ENCODE peak calls at places on chromosome 18, in four cellular contexts. Z, O, M and T are unnamed samples.

GRCh38 chr18:22699629-22700028 is 233.5 kb upstream of the RBBP8 start:
- DNase-seq in Z (no peak), O (no peak), M (no peak), T (no peak)

GRCh38 chr18:58337688-58338087 is 291.2 kb downstream of the ALPK2 start:
- DNase-seq in Z (no peak), O (no peak), M (peak; percentile 45), T (peak; percentile 25)

GRCh38 chr18:44181951-44182350 is 498.7 kb upstream of the SETBP1 start:
- DNase-seq in Z (no peak), O (no peak), M (peak; percentile 48), T (no peak)

GRCh38 chr18:63997041-63997440 is 27.2 kb downstream of the SERPINB8 start:
- DNase-seq in Z (no peak), O (no peak), M (no peak), T (no peak)

GRCh38 chr18:77006305-77007175 is 126.0 kb downstream of the MBP start:
- DNase-seq in Z (peak; percentile 24), O (no peak), M (no peak), T (no peak)

GRCh38 chr18:79283341-79283879 is 112.3 kb upstream of the NFATC1 start:
- DNase-seq in Z (no peak), O (no peak), M (no peak), T (no peak)

GRCh38 chr18:51030537-51031258 is 685 bp downstream of the SMAD4 start:
- DNase-seq in Z (peak; percentile 53), O (peak; percentile 78), M (peak; percentile 30), T (peak; percentile 45)

GRCh38 chr18:11149441-11150270 is at the start of gene PIEZO2:
- DNase-seq in Z (peak; percentile 78), O (peak; percentile 42), M (peak; percentile 12), T (peak; percentile 78)

GRCh38 chr18:34760444-34760843 is 50.3 kb downstream of the DTNA start:
- DNase-seq in Z (no peak), O (peak; percentile 33), M (no peak), T (no peak)

GRCh38 chr18:48875942-48876511 is 74.7 kb downstream of the SMAD7 start:
- DNase-seq in Z (peak; percentile 48), O (no peak), M (no peak), T (no peak)

GRCh38 chr18:48868468-48869466 is 82.0 kb downstream of the SMAD7 start:
- DNase-seq in Z (peak; percentile 48), O (no peak), M (peak; percentile 17), T (no peak)

GRCh38 chr18:1150344-1150743 is 245.7 kb downstream of the ADCYAP1 start:
- DNase-seq in Z (no peak), O (no peak), M (no peak), T (no peak)

GRCh38 chr18:36354989-36355388 is 57.5 kb downstream of the FHOD3 start:
- DNase-seq in Z (no peak), O (no peak), M (peak; percentile 95), T (peak; percentile 71)

GRCh38 chr18:22228930-22229329 is 59.5 kb downstream of the GATA6 start:
- DNase-seq in Z (peak; percentile 44), O (no peak), M (peak; percentile 81), T (peak; percentile 50)

GRCh38 chr18:28963481-28963880 is 786.6 kb upstream of the CDH2 start:
- DNase-seq in Z (no peak), O (no peak), M (peak; percentile 45), T (no peak)

GRCh38 chr18:28960146-28960545 is 783.2 kb upstream of the CDH2 start:
- DNase-seq in Z (peak; percentile 37), O (no peak), M (peak; percentile 60), T (peak; percentile 43)

GRCh38 chr18:28961669-28962228 is 784.8 kb upstream of the CDH2 start:
- DNase-seq in Z (peak; percentile 62), O (no peak), M (peak; percentile 43), T (peak; percentile 35)
- TF ChIP-seq CTCF in Z (peak; percentile 81), O (peak; percentile 49), M (peak; percentile 77), T (peak; percentile 39)

GRCh38 chr18:15198116-15198389 is 450.1 kb downstream of the ANKRD30B start:
- DNase-seq in Z (no peak), O (no peak), M (no peak), T (no peak)
- H3K4me3 ChIP-seq in Z (no peak overlapping the region), O (peak overlapping the region; percentile 60), M (no peak overlapping the region), T (no peak overlapping the region)

DNA sequence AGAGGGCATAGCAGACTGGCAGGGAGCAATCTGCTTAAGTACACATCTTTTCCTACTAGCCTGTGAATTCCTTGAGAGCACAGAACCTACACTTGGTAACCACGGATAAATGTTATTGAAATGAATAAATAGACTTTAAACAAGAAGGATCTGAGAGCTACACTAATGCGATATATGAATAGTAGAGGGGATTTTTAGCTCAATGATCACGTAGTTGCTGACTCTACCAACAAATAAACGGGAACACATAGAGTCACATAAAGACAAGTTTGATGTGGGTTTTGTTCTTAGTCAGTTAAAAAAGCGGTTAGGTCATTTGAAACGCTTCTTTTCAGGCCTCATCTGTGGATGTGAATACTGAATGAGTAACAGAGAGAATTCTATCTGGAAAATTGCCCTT is 290.3 kb upstream of the CCDC68 start:
- DNase-seq in Z (no peak), O (no peak), M (peak; percentile 43), T (no peak)
- TF ChIP-seq CTCF in Z (no peak), O (no peak), M (no peak), T (no peak)

GRCh38 chr18:69399253-69399652 is 1.4 kb upstream of the DOK6 start:
- DNase-seq in Z (no peak), O (no peak), M (no peak), T (no peak)

GRCh38 chr18:69401475-69402218 is 959 bp downstream of the DOK6 start:
- DNase-seq in Z (peak; percentile 24), O (no peak), M (peak; percentile 28), T (peak; percentile 28)

GRCh38 chr18:69400253-69400975 is at the start of gene DOK6:
- DNase-seq in Z (peak; percentile 77), O (peak; percentile 66), M (peak; percentile 63), T (peak; percentile 77)

GRCh38 chr18:69400976-69401474 is 337 bp downstream of the DOK6 start:
- DNase-seq in Z (peak; percentile 46), O (peak; percentile 17), M (peak; percentile 28), T (peak; percentile 26)

DNA sequence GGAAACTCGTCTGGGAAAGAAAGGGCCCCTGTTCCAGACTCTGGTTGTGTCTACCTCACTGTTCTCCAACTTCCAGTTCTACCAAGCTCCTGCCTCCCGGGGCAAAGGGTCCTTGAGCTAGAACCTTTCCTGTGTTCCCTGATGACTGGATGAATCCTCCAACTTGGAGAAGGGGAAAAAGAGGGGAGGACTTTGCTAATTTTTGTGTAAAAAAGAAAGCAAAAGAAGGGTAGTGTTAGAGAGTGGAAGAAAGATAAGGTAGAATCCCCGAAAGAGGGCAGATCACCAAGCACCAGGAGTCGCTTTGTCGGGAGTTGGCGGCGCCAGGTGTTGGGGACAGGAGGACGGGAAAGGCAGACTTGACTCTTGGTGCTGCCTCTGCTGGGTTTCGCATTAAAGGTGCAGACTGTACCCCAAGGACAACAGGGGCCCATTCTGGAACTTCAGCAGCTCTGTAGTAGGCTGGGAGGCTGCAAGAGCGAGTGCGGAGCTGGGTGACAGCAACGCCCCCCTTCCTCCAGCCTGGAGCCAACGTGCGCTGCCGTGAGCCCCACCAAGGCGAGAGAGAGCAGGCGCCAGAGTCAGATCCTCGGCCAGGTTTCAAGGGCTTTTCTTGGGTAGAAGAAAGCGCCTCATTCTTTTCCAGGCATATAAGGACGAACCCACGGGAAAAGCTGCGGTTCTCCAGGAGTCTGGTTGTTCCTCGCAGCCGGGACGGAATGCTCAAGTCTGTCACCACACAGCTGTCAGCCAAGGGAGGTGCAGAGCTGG is 1.7 kb downstream of the DOK6 start:
- DNase-seq in Z (no peak), O (no peak), M (no peak), T (no peak)
- H3K4me3 ChIP-seq in Z (peak overlapping the region; percentile 10), O (peak overlapping the region; percentile 79), M (no peak overlapping the region), T (peak overlapping the region; percentile 15)

GRCh38 chr18:60880184-60880583 is 453.0 kb upstream of the CDH20 start:
- DNase-seq in Z (no peak), O (no peak), M (no peak), T (no peak)
- TF ChIP-seq CTCF in Z (no peak), O (no peak), M (no peak), T (no peak)